ENCODE peak calls at places on chromosomes 4 and X, in seven cellular contexts. N is amygdala, W is foreskin fibroblast, Z is activated gamma-delta T cell treated with Interleukin-2 at 50 U/mL for 16 hours, K is spleen, E is erythroblast, H is naive B cell. I is an unnamed sample.

GRCh38 chrX:153726286-153727107 is 1.8 kb downstream of the ABCD1 start:
- DNase-seq in N (peak), W (no peak), Z (no peak), K (peak), E (peak), H (peak), I (no peak)

GRCh38 chr4:95267081-95267480 is 281.7 kb downstream of the UNC5C start:
- DNase-seq in N (no peak), W (no peak), Z (no peak), K (no peak), E (no peak), H (no peak), I (no peak)

GRCh38 chr4:144648042-144648441 is 2.1 kb downstream of the HHIP start:
- DNase-seq in N (no peak), W (no peak), Z (no peak), K (no peak), E (no peak), H (no peak), I (no peak)

GRCh38 chr4:1374706-1375045 is 27.7 kb downstream of the UVSSA start:
- DNase-seq in N (no peak), W (no peak), Z (no peak), K (peak), E (no peak), H (no peak), I (no peak)

GRCh38 chr4:10889819-10890218 is 205.3 kb upstream of the CLNK start:
- DNase-seq in N (no peak), W (no peak), Z (no peak), K (no peak), E (no peak), H (no peak), I (no peak)

GRCh38 chrX:151996329-151996728 is 21.9 kb upstream of the GABRE start:
- DNase-seq in N (no peak), W (no peak), Z (no peak), K (no peak), E (no peak), H (no peak), I (no peak)

GRCh38 chr4:87235020-87235671 is 14.7 kb upstream of the KLHL8 start:
- DNase-seq in N (no peak), W (no peak), Z (no peak), K (no peak), E (no peak), H (no peak), I (no peak)

GRCh38 chr4:6013564-6013963 is 4.7 kb downstream of the C4orf50 start:
- DNase-seq in N (no peak), W (no peak), Z (no peak), K (no peak), E (no peak), H (no peak), I (no peak)

GRCh38 chr4:110628321-110629213 is 5.7 kb upstream of the PITX2 start:
- DNase-seq in N (no peak), W (no peak), Z (no peak), K (no peak), E (no peak), H (no peak), I (no peak)

GRCh38 chr4:113684534-113685091 is 76.9 kb downstream of the CAMK2D start:
- DNase-seq in N (peak), W (peak), Z (no peak), K (no peak), E (no peak), H (no peak), I (no peak)

GRCh38 chr4:79288185-79288584 is 37.7 kb downstream of the NAA11 start:
- DNase-seq in N (no peak), W (no peak), Z (no peak), K (no peak), E (no peak), H (no peak), I (no peak)

GRCh38 chr4:155005395-155006087 is 202.9 kb upstream of the NPY2R start:
- DNase-seq in N (no peak), W (peak), Z (no peak), K (no peak), E (no peak), H (no peak), I (no peak)

GRCh38 chr4:149521611-149522010 is 294.0 kb downstream of the IQCM start:
- DNase-seq in N (no peak), W (no peak), Z (no peak), K (no peak), E (no peak), H (no peak), I (peak)

GRCh38 chr4:2044542-2045517 is 14.3 kb upstream of the NAT8L start:
- DNase-seq in N (no peak), W (no peak), Z (no peak), K (peak), E (no peak), H (no peak), I (no peak)

GRCh38 chrX:386239-386767 is 404 bp downstream of the PPP2R3B start:
- DNase-seq in N (no peak), W (no peak), Z (peak), K (peak), E (no peak), H (no peak), I (no peak)

GRCh38 chr4:59945277-59945676 is 1254.8 kb upstream of the ADGRL3 start:
- DNase-seq in N (no peak), W (no peak), Z (no peak), K (no peak), E (no peak), H (no peak), I (no peak)

GRCh38 chrX:55088795-55089489 is at the start of gene PAGE2:
- DNase-seq in N (no peak), W (no peak), Z (no peak), K (no peak), E (no peak), H (no peak), I (no peak)

GRCh38 chrX:16160729-16161128 is 6.6 kb upstream of the MAGEB17 start:
- DNase-seq in N (no peak), W (peak), Z (no peak), K (no peak), E (no peak), H (no peak), I (peak)

GRCh38 chr4:176927664-176928063 is 134.9 kb upstream of the VEGFC start:
- DNase-seq in N (no peak), W (peak), Z (no peak), K (no peak), E (no peak), H (no peak), I (peak)

GRCh38 chrX:124086411-124086810 is 124.9 kb downstream of the STAG2 start:
- DNase-seq in N (no peak), W (no peak), Z (no peak), K (no peak), E (no peak), H (no peak), I (no peak)

GRCh38 chr4:157444014-157444413 is 223.5 kb downstream of the GRIA2 start:
- DNase-seq in N (no peak), W (no peak), Z (no peak), K (peak), E (no peak), H (no peak), I (no peak)

GRCh38 chr4:39166670-39167069 is 15.7 kb upstream of the WDR19 start:
- DNase-seq in N (no peak), W (no peak), Z (no peak), K (no peak), E (no peak), H (peak), I (no peak)

GRCh38 chr4:48722509-48723446 is 57.3 kb downstream of the FRYL start:
- DNase-seq in N (no peak), W (no peak), Z (no peak), K (no peak), E (no peak), H (no peak), I (no peak)

GRCh38 chr4:139603576-139604387 is 47.8 kb upstream of the SETD7 start:
- DNase-seq in N (no peak), W (peak), Z (peak), K (no peak), E (peak), H (peak), I (peak)

GRCh38 chrX:1093586-1094538 is 118.6 kb downstream of the CRLF2 start:
- DNase-seq in N (no peak), W (no peak), Z (no peak), K (peak), E (no peak), H (no peak), I (no peak)

GRCh38 chrX:129557844-129558243 is 17.8 kb downstream of the OCRL start:
- DNase-seq in N (no peak), W (no peak), Z (no peak), K (no peak), E (peak), H (no peak), I (no peak)

GRCh38 chr4:22391548-22391947 is 124.3 kb downstream of the ADGRA3 start:
- DNase-seq in N (no peak), W (peak), Z (no peak), K (no peak), E (no peak), H (no peak), I (peak)

GRCh38 chr4:78551420-78552351 is at the start of gene ANXA3:
- DNase-seq in N (no peak), W (no peak), Z (no peak), K (peak), E (peak), H (peak), I (no peak)

GRCh38 chr4:83013931-83014330 is 3.3 kb upstream of the LIN54 start:
- DNase-seq in N (no peak), W (no peak), Z (no peak), K (no peak), E (peak), H (no peak), I (no peak)

I was measured in HFF-Myc.